ENCODE peak calls at places on chromosomes 7 and 10, in eight cellular contexts. B, M, N, V, F, D, U and T are unnamed samples. For H3K36me3 and H3K4me1, the result is how much of the 10 kb centered on the place peaks cover.

GRCh38 chr7:12923971-12924370 is 236.5 kb downstream of the ARL4A start:
- DNase-seq in B (no peak), M (no peak), N (no peak), V (no peak), F (no peak), D (no peak), U (no peak), T (no peak)

GRCh38 chr10:86944471-86944870 is 12.9 kb downstream of the MMRN2 start:
- DNase-seq in B (peak), M (no peak), N (no peak), V (no peak), F (no peak), D (peak), U (no peak), T (no peak)

GRCh38 chr10:118251791-118252190 is 90.3 kb downstream of the FAM204A start:
- DNase-seq in B (no peak), M (no peak), N (no peak), V (no peak), F (no peak), D (no peak), U (no peak), T (no peak)

GRCh38 chr10:114432704-114433103 is 28.4 kb upstream of the AFAP1L2 start:
- DNase-seq in B (no peak), M (no peak), N (no peak), V (no peak), F (no peak), D (no peak), U (no peak), T (no peak)

GRCh38 chr7:111067682-111068081 is 23.2 kb upstream of the LRRN3 start:
- DNase-seq in B (no peak), M (no peak), N (no peak), V (no peak), F (no peak), D (no peak), U (no peak), T (no peak)

GRCh38 chr7:141151726-141152125 is 77.9 kb downstream of the TMEM178B start:
- DNase-seq in B (no peak), M (no peak), N (no peak), V (no peak), F (no peak), D (no peak), U (no peak), T (no peak)

GRCh38 chr10:91590904-91591791 is 41.7 kb downstream of the PPP1R3C start:
- DNase-seq in B (peak), M (peak), N (no peak), V (no peak), F (no peak), D (peak), U (no peak), T (peak)

GRCh38 chr7:103862302-103863035 is 127.0 kb downstream of the RELN start:
- DNase-seq in B (no peak), M (no peak), N (no peak), V (no peak), F (no peak), D (no peak), U (no peak), T (no peak)

GRCh38 chr7:131020759-131021219 is 286.8 kb upstream of the KLF14 start:
- DNase-seq in B (no peak), M (no peak), N (no peak), V (no peak), F (no peak), D (no peak), U (no peak), T (no peak)

GRCh38 chr7:151308791-151309190 is 32.8 kb upstream of the NUB1 start:
- DNase-seq in B (peak), M (no peak), N (no peak), V (no peak), F (no peak), D (no peak), U (no peak), T (no peak)

GRCh38 chr7:90900640-90901353 is 304.7 kb downstream of the CDK14 start:
- DNase-seq in B (no peak), M (no peak), N (no peak), V (no peak), F (no peak), D (no peak), U (no peak), T (no peak)

GRCh38 chr7:130292682-130293257 is at the start of gene CPA4:
- DNase-seq in B (peak), M (no peak), N (no peak), V (no peak), F (no peak), D (no peak), U (no peak), T (no peak)

GRCh38 chr10:94193466-94193924 is 169.2 kb downstream of the NOC3L start:
- DNase-seq in B (no peak), M (no peak), N (no peak), V (no peak), F (no peak), D (no peak), U (no peak), T (no peak)

GRCh38 chr10:28906011-28906411 is 228.7 kb downstream of the BAMBI start:
- DNase-seq in B (no peak), M (no peak), N (no peak), V (no peak), F (no peak), D (no peak), U (no peak), T (no peak)

GRCh38 chr7:111736475-111736874 is 174.2 kb upstream of the IMMP2L start:
- DNase-seq in B (no peak), M (no peak), N (no peak), V (no peak), F (no peak), D (no peak), U (no peak), T (no peak)

GRCh38 chr7:35257251-35258124 is 3.6 kb upstream of the TBX20 start:
- DNase-seq in B (no peak), M (no peak), N (no peak), V (no peak), F (no peak), D (no peak), U (no peak), T (peak)

GRCh38 chr7:146554568-146554967 is 438.0 kb downstream of the CNTNAP2 start:
- DNase-seq in B (no peak), M (no peak), N (no peak), V (no peak), F (no peak), D (no peak), U (no peak), T (no peak)

GRCh38 chr10:62594093-62594520 is 210.4 kb upstream of the ADO start:
- DNase-seq in B (no peak), M (peak), N (peak), V (peak), F (peak), D (no peak), U (peak), T (peak)

GRCh38 chr7:43658718-43659548 is 70.4 kb downstream of the COA1 start:
- DNase-seq in B (no peak), M (no peak), N (no peak), V (no peak), F (no peak), D (no peak), U (no peak), T (no peak)

GRCh38 chr7:130069978-130070899 is at the start of gene KLHDC10:
- DNase-seq in B (peak), M (peak), N (peak), V (peak), F (peak), D (peak), U (peak), T (peak)

GRCh38 chr7:131090866-131091692 is 236.6 kb upstream of the MKLN1 start:
- DNase-seq in B (no peak), M (no peak), N (no peak), V (no peak), F (no peak), D (no peak), U (no peak), T (no peak)

GRCh38 chr10:73424478-73424877 is 8.9 kb downstream of the MSS51 start:
- DNase-seq in B (no peak), M (no peak), N (no peak), V (no peak), F (no peak), D (no peak), U (no peak), T (no peak)
- H3K36me3 ChIP-seq in B (under half), M (under half), N (under half), V (half or more), F (half or more), D (under half), U (under half), T (half or more)

GRCh38 chr10:75955953-75956352 is 524.5 kb downstream of the LRMDA start:
- DNase-seq in B (no peak), M (no peak), N (no peak), V (no peak), F (no peak), D (no peak), U (no peak), T (no peak)
- H3K4me1 ChIP-seq in B (under half), M (under half), N (under half), V (under half), F (under half), D (under half), U (under half), T (under half)

GRCh38 chr10:6050801-6051445 is 11.2 kb downstream of the IL2RA start:
- DNase-seq in B (peak), M (peak), N (peak), V (peak), F (peak), D (peak), U (peak), T (peak)
- H3K4me3 ChIP-seq in B (peak), M (peak), N (peak), V (peak), F (peak), D (peak), U (peak), T (peak)

GRCh38 chr7:101998904-101999236 is 181.4 kb downstream of the CUX1 start:
- DNase-seq in B (no peak), M (no peak), N (no peak), V (no peak), F (no peak), D (no peak), U (no peak), T (no peak)
- H3K36me3 ChIP-seq in B (under half), M (under half), N (under half), V (under half), F (under half), D (under half), U (under half), T (under half)

DNA sequence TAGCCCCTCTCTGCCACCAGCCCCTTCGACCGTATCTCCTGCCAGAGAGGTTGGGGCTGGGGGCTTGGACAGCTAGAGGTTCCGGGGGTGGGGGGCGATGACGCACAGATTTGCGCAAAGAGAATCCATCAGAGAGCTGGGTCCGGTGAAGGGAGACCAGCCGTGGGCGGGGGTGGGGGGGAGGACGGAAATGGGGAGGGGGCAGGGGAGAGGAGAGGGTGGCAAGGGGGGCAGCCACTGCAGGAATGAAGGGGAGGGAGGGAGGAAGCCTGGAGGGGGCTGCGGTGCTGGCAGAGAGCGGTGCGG is 1.2 kb upstream of the VGF start:
- DNase-seq in B (no peak), M (no peak), N (no peak), V (no peak), F (no peak), D (no peak), U (no peak), T (no peak)
- H3K4me1 ChIP-seq in B (under half), M (under half), N (half or more), V (half or more), F (half or more), D (half or more), U (half or more), T (half or more)

GRCh38 chr10:67401711-67402110 is 294.3 kb downstream of the CTNNA3 start:
- DNase-seq in B (no peak), M (no peak), N (no peak), V (no peak), F (no peak), D (no peak), U (no peak), T (no peak)
- H3K4me3 ChIP-seq in B (no peak), M (no peak), N (no peak), V (no peak), F (no peak), D (no peak), U (no peak), T (no peak)

DNA sequence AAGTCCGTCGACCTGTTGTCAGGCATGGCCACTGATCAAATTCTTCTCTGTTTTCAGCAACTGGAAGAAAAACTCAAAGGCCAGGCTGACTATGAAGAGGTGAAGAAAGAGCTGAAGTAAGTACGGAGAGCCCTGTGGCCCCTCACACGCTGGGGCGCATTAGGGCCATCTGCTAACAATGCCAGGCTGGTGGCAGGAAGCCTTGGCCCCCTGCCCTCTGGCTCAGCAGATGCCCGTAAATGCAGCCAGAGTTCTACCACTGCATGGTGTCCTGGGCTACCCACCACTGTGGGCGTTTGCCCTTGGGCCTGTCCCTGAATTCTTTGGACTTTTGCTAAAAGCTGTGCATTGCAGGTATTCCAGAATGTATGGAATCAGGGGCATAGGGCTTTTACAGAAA is 96.9 kb upstream of the SH2B2 start:
- DNase-seq in B (no peak), M (peak), N (no peak), V (no peak), F (no peak), D (no peak), U (no peak), T (peak)
- H3K36me3 ChIP-seq in B (under half), M (under half), N (under half), V (under half), F (half or more), D (under half), U (under half), T (half or more)

DNA sequence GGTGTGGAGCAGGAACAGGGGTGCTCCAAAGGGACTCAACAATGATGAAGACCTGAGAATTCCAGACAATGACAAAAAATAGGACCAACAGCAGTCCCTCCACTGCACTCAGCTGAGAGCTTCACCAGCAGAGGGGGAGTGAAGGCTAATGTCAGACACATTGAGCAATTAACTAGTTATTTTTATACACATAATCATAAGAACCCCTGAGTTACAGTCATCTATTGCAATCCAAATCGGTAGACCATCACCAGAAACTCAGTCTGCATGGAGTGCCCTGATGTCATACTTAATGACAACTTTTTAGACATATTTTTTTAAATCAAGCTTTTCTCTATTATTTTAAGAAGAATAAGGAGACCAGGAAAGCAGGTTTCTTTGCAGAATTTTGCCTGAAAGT is 30.6 kb upstream of the IKZF1 start:
- DNase-seq in B (no peak), M (no peak), N (no peak), V (no peak), F (no peak), D (no peak), U (no peak), T (no peak)
- H3K4me1 ChIP-seq in B (under half), M (under half), N (under half), V (under half), F (half or more), D (under half), U (half or more), T (under half)

GRCh38 chr10:131424053-131424452 is 112.5 kb upstream of the TCERG1L start:
- DNase-seq in B (no peak), M (no peak), N (no peak), V (no peak), F (peak), D (no peak), U (no peak), T (no peak)
- H3K4me3 ChIP-seq in B (no peak), M (no peak), N (no peak), V (no peak), F (no peak), D (no peak), U (no peak), T (no peak)